ENCODE peak calls at places on chromosomes 2 and 18, in six cellular contexts. One of them, this sample, is unnamed.

GRCh38 chr2:217835931-217836881 is 166.6 kb downstream of the TNS1 start:
- DNase-seq in right lobe of liver: peak; percentile 22
- DNase-seq in Peyer's patch: no peak
- DNase-seq in heart left ventricle: peak; percentile 88
- DNase-seq in A549: peak; percentile 25
- DNase-seq in upper lobe of left lung: peak; percentile 57
- DNase-seq in this sample: peak; percentile 68

GRCh38 chr2:26712486-26713465 is 20.3 kb downstream of the KCNK3 start:
- DNase-seq in right lobe of liver: no peak
- DNase-seq in Peyer's patch: no peak
- DNase-seq in heart left ventricle: peak; percentile 58
- DNase-seq in A549: no peak
- DNase-seq in upper lobe of left lung: no peak
- DNase-seq in this sample: no peak

GRCh38 chr2:233801357-233802131 is 23.4 kb downstream of the MROH2A start:
- DNase-seq in right lobe of liver: no peak
- DNase-seq in Peyer's patch: peak; percentile 21
- DNase-seq in heart left ventricle: no peak
- DNase-seq in A549: no peak
- DNase-seq in upper lobe of left lung: no peak
- DNase-seq in this sample: no peak

GRCh38 chr18:21163647-21164625 is 52.3 kb upstream of the ROCK1 start:
- DNase-seq in right lobe of liver: no peak
- DNase-seq in Peyer's patch: no peak
- DNase-seq in heart left ventricle: no peak
- DNase-seq in A549: peak; percentile 4
- DNase-seq in upper lobe of left lung: no peak
- DNase-seq in this sample: peak; percentile 32

GRCh38 chr18:58541789-58542425 is 87.0 kb downstream of the ALPK2 start:
- DNase-seq in right lobe of liver: no peak
- DNase-seq in Peyer's patch: no peak
- DNase-seq in heart left ventricle: no peak
- DNase-seq in A549: peak; percentile 73
- DNase-seq in upper lobe of left lung: no peak
- DNase-seq in this sample: no peak

GRCh38 chr2:26300234-26300641 is 45.7 kb upstream of the SELENOI start:
- DNase-seq in right lobe of liver: no peak
- DNase-seq in Peyer's patch: no peak
- DNase-seq in heart left ventricle: peak; percentile 45
- DNase-seq in A549: no peak
- DNase-seq in upper lobe of left lung: no peak
- DNase-seq in this sample: no peak

GRCh38 chr2:107242811-107243210 is 356.8 kb upstream of the ST6GAL2 start:
- DNase-seq in right lobe of liver: no peak
- DNase-seq in Peyer's patch: no peak
- DNase-seq in heart left ventricle: no peak
- DNase-seq in A549: no peak
- DNase-seq in upper lobe of left lung: no peak
- DNase-seq in this sample: no peak

GRCh38 chr18:50192903-50193795 is 1.8 kb downstream of the MYO5B start:
- DNase-seq in right lobe of liver: no peak
- DNase-seq in Peyer's patch: peak; percentile 61
- DNase-seq in heart left ventricle: no peak
- DNase-seq in A549: no peak
- DNase-seq in upper lobe of left lung: peak; percentile 57
- DNase-seq in this sample: no peak

GRCh38 chr2:26470601-26471260 is 7.2 kb downstream of the OTOF start:
- DNase-seq in right lobe of liver: peak; percentile 32
- DNase-seq in Peyer's patch: no peak
- DNase-seq in heart left ventricle: peak; percentile 14
- DNase-seq in A549: no peak
- DNase-seq in upper lobe of left lung: no peak
- DNase-seq in this sample: no peak

GRCh38 chr2:217685255-217685605 is 317.6 kb downstream of the TNS1 start:
- DNase-seq in right lobe of liver: peak; percentile 59
- DNase-seq in Peyer's patch: no peak
- DNase-seq in heart left ventricle: peak; percentile 60
- DNase-seq in A549: peak; percentile 88
- DNase-seq in upper lobe of left lung: no peak
- DNase-seq in this sample: peak; percentile 93

GRCh38 chr2:149827585-149828156 is 240.1 kb upstream of the MMADHC start:
- DNase-seq in right lobe of liver: no peak
- DNase-seq in Peyer's patch: no peak
- DNase-seq in heart left ventricle: no peak
- DNase-seq in A549: no peak
- DNase-seq in upper lobe of left lung: no peak
- DNase-seq in this sample: no peak

GRCh38 chr18:33875029-33875428 is 297.0 kb downstream of the ASXL3 start:
- DNase-seq in right lobe of liver: no peak
- DNase-seq in Peyer's patch: no peak
- DNase-seq in heart left ventricle: no peak
- DNase-seq in A549: no peak
- DNase-seq in upper lobe of left lung: no peak
- DNase-seq in this sample: no peak

GRCh38 chr18:26771524-26771923 is 94.0 kb downstream of the AQP4 start:
- DNase-seq in right lobe of liver: no peak
- DNase-seq in Peyer's patch: no peak
- DNase-seq in heart left ventricle: no peak
- DNase-seq in A549: peak; percentile 17
- DNase-seq in upper lobe of left lung: no peak
- DNase-seq in this sample: no peak

GRCh38 chr2:190625691-190626090 is 23.2 kb upstream of the NAB1 start:
- DNase-seq in right lobe of liver: no peak
- DNase-seq in Peyer's patch: no peak
- DNase-seq in heart left ventricle: no peak
- DNase-seq in A549: no peak
- DNase-seq in upper lobe of left lung: no peak
- DNase-seq in this sample: no peak

GRCh38 chr2:232898592-232899541 is 28.8 kb downstream of the SNORC start:
- DNase-seq in right lobe of liver: no peak
- DNase-seq in Peyer's patch: no peak
- DNase-seq in heart left ventricle: no peak
- DNase-seq in A549: peak; percentile 37
- DNase-seq in upper lobe of left lung: no peak
- DNase-seq in this sample: no peak

GRCh38 chr18:30566877-30567276 is 475.7 kb downstream of the DSC3 start:
- DNase-seq in right lobe of liver: no peak
- DNase-seq in Peyer's patch: no peak
- DNase-seq in heart left ventricle: no peak
- DNase-seq in A549: no peak
- DNase-seq in upper lobe of left lung: no peak
- DNase-seq in this sample: no peak

GRCh38 chr2:197576631-197577030 is 60.8 kb downstream of the MOB4 start:
- DNase-seq in right lobe of liver: no peak
- DNase-seq in Peyer's patch: no peak
- DNase-seq in heart left ventricle: no peak
- DNase-seq in A549: peak; percentile 81
- DNase-seq in upper lobe of left lung: no peak
- DNase-seq in this sample: no peak

GRCh38 chr18:80168982-80169381 is 59.9 kb downstream of the ADNP2 start:
- DNase-seq in right lobe of liver: no peak
- DNase-seq in Peyer's patch: peak; percentile 25
- DNase-seq in heart left ventricle: no peak
- DNase-seq in A549: no peak
- DNase-seq in upper lobe of left lung: no peak
- DNase-seq in this sample: peak; percentile 83

GRCh38 chr2:207313947-207314346 is 148.2 kb upstream of the KLF7 start:
- DNase-seq in right lobe of liver: no peak
- DNase-seq in Peyer's patch: no peak
- DNase-seq in heart left ventricle: no peak
- DNase-seq in A549: no peak
- DNase-seq in upper lobe of left lung: no peak
- DNase-seq in this sample: no peak

GRCh38 chr2:224084266-224084892 is 45.3 kb upstream of the SERPINE2 start:
- DNase-seq in right lobe of liver: no peak
- DNase-seq in Peyer's patch: no peak
- DNase-seq in heart left ventricle: no peak
- DNase-seq in A549: peak; percentile 9
- DNase-seq in upper lobe of left lung: no peak
- DNase-seq in this sample: no peak

GRCh38 chr18:5064846-5065245 is 132.2 kb downstream of the AKAIN1 start:
- DNase-seq in right lobe of liver: no peak
- DNase-seq in Peyer's patch: no peak
- DNase-seq in heart left ventricle: no peak
- DNase-seq in A549: no peak
- DNase-seq in upper lobe of left lung: no peak
- DNase-seq in this sample: no peak

GRCh38 chr18:5060543-5060942 is 136.5 kb downstream of the AKAIN1 start:
- DNase-seq in right lobe of liver: no peak
- DNase-seq in Peyer's patch: no peak
- DNase-seq in heart left ventricle: no peak
- DNase-seq in A549: no peak
- DNase-seq in upper lobe of left lung: no peak
- DNase-seq in this sample: no peak

GRCh38 chr18:5061785-5062184 is 135.3 kb downstream of the AKAIN1 start:
- DNase-seq in right lobe of liver: no peak
- DNase-seq in Peyer's patch: no peak
- DNase-seq in heart left ventricle: no peak
- DNase-seq in A549: no peak
- DNase-seq in upper lobe of left lung: no peak
- DNase-seq in this sample: no peak

GRCh38 chr18:5068856-5069255 is 128.2 kb downstream of the AKAIN1 start:
- DNase-seq in right lobe of liver: no peak
- DNase-seq in Peyer's patch: no peak
- DNase-seq in heart left ventricle: no peak
- DNase-seq in A549: no peak
- DNase-seq in upper lobe of left lung: no peak
- DNase-seq in this sample: no peak

GRCh38 chr18:5066380-5066977 is 130.6 kb downstream of the AKAIN1 start:
- DNase-seq in right lobe of liver: no peak
- DNase-seq in Peyer's patch: no peak
- DNase-seq in heart left ventricle: no peak
- DNase-seq in A549: peak; percentile 20
- DNase-seq in upper lobe of left lung: no peak
- DNase-seq in this sample: no peak
- TF ChIP-seq CTCF in right lobe of liver: peak; percentile 16
- TF ChIP-seq CTCF in Peyer's patch: no peak
- TF ChIP-seq CTCF in heart left ventricle: no peak
- TF ChIP-seq CTCF in A549: no peak
- TF ChIP-seq CTCF in upper lobe of left lung: no peak
- TF ChIP-seq CTCF in this sample: no peak

DNA sequence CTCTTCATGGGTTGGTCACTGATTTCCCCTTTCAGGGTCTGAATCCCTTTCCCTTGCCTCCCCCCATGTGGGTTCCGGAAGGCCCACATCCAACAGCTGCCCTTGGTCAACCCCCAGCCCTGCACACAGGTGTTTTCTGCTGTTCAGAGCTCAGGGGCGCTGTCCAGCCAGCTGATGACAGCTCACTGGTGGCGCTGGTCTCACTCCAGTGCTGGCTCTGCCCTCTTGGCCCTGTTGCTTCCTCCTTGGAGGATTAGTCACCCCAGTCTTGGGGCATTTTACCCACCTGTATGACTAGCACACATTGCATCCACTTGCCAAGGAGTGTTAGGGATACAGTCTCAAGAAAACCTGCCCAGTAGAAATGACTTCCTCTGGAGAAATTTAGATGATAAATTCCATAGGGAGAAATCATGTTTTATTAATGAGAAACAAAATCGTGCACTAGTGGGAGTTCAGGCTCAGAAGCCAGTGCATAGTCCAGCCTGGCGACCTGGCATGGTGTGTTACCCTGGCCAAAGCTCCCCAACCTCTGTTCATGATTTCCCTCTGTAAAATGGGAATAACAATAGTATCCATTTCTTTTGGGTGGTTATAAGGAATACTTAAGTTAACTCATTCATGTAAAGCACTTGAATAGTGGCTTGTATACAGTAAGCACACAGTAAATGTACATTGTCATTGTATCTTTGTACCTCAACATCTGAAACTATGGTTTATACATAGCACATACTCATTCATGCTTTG is 21.6 kb downstream of the CRIM1 start:
- DNase-seq in right lobe of liver: no peak
- DNase-seq in Peyer's patch: peak; percentile 69
- DNase-seq in heart left ventricle: peak; percentile 42
- DNase-seq in A549: peak; percentile 80
- DNase-seq in upper lobe of left lung: peak; percentile 10
- DNase-seq in this sample: no peak
- H3K4me3 ChIP-seq in right lobe of liver: no peak overlapping the region
- H3K4me3 ChIP-seq in Peyer's patch: no peak overlapping the region
- H3K4me3 ChIP-seq in heart left ventricle: no peak overlapping the region
- H3K4me3 ChIP-seq in A549: peak overlapping the region; percentile 17
- H3K4me3 ChIP-seq in upper lobe of left lung: no peak overlapping the region
- H3K4me3 ChIP-seq in this sample: no peak overlapping the region

GRCh38 chr2:96533292-96534073 is 3.1 kb upstream of the ARID5A start:
- DNase-seq in right lobe of liver: no peak
- DNase-seq in Peyer's patch: peak; percentile 50
- DNase-seq in heart left ventricle: peak; percentile 91
- DNase-seq in A549: no peak
- DNase-seq in upper lobe of left lung: no peak
- DNase-seq in this sample: peak; percentile 93

GRCh38 chr2:96532641-96533291 is 3.8 kb upstream of the ARID5A start:
- DNase-seq in right lobe of liver: peak; percentile 11
- DNase-seq in Peyer's patch: no peak
- DNase-seq in heart left ventricle: no peak
- DNase-seq in A549: no peak
- DNase-seq in upper lobe of left lung: no peak
- DNase-seq in this sample: no peak

GRCh38 chr2:96530474-96531357 is 5.8 kb upstream of the ARID5A start:
- DNase-seq in right lobe of liver: no peak
- DNase-seq in Peyer's patch: no peak
- DNase-seq in heart left ventricle: no peak
- DNase-seq in A549: no peak
- DNase-seq in upper lobe of left lung: no peak
- DNase-seq in this sample: no peak

GRCh38 chr2:96531366-96531765 is 5.2 kb upstream of the ARID5A start:
- DNase-seq in right lobe of liver: no peak
- DNase-seq in Peyer's patch: no peak
- DNase-seq in heart left ventricle: no peak
- DNase-seq in A549: no peak
- DNase-seq in upper lobe of left lung: no peak
- DNase-seq in this sample: no peak

GRCh38 chr2:96531872-96532505 is 4.6 kb upstream of the ARID5A start:
- DNase-seq in right lobe of liver: peak; percentile 59
- DNase-seq in Peyer's patch: peak; percentile 79
- DNase-seq in heart left ventricle: peak; percentile 95
- DNase-seq in A549: peak; percentile 83
- DNase-seq in upper lobe of left lung: peak; percentile 90
- DNase-seq in this sample: peak; percentile 99
- TF ChIP-seq POLR2A in right lobe of liver: peak; percentile 33
- TF ChIP-seq POLR2A in Peyer's patch: no peak
- TF ChIP-seq POLR2A in heart left ventricle: no peak
- TF ChIP-seq POLR2A in A549: no peak
- TF ChIP-seq POLR2A in upper lobe of left lung: no peak
- TF ChIP-seq POLR2A in this sample: no peak

GRCh38 chr2:69125816-69126215 is 112.8 kb downstream of the ANTXR1 start:
- DNase-seq in right lobe of liver: no peak
- DNase-seq in Peyer's patch: no peak
- DNase-seq in heart left ventricle: no peak
- DNase-seq in A549: no peak
- DNase-seq in upper lobe of left lung: no peak
- DNase-seq in this sample: no peak
- TF ChIP-seq CTCF in right lobe of liver: no peak
- TF ChIP-seq CTCF in Peyer's patch: no peak
- TF ChIP-seq CTCF in heart left ventricle: no peak
- TF ChIP-seq CTCF in A549: no peak
- TF ChIP-seq CTCF in upper lobe of left lung: no peak
- TF ChIP-seq CTCF in this sample: no peak

GRCh38 chr18:77653792-77654191 is 404.1 kb downstream of the GALR1 start:
- DNase-seq in right lobe of liver: no peak
- DNase-seq in Peyer's patch: no peak
- DNase-seq in heart left ventricle: no peak
- DNase-seq in A549: no peak
- DNase-seq in upper lobe of left lung: peak; percentile 32
- DNase-seq in this sample: no peak
- H3K4me3 ChIP-seq in right lobe of liver: no peak overlapping the region
- H3K4me3 ChIP-seq in Peyer's patch: no peak overlapping the region
- H3K4me3 ChIP-seq in heart left ventricle: no peak overlapping the region
- H3K4me3 ChIP-seq in A549: no peak overlapping the region
- H3K4me3 ChIP-seq in upper lobe of left lung: no peak overlapping the region
- H3K4me3 ChIP-seq in this sample: no peak overlapping the region

This sample was measured in lower leg skin.